ENCODE peak calls at places on chromosomes 11 and 22, in four cellular contexts. D is cardiac muscle cell, C is fibroblast of lung, R is endodermal cell. S is an unnamed sample. For H3K4me1, the result is how much of the 10 kb centered on the place peaks cover.

GRCh38 chr22:26566994-26567393 is 22.9 kb downstream of the TPST2 start:
- DNase-seq in C (no peak), D (no peak), R (no peak), S (no peak)

GRCh38 chr22:48444320-48445112 is 1383.2 kb downstream of the BRD1 start:
- DNase-seq in R (no peak), C (peak), D (no peak), S (no peak)

GRCh38 chr11:101363706-101364275 is 220.0 kb downstream of the TRPC6 start:
- DNase-seq in D (no peak), R (no peak), C (no peak), S (no peak)

GRCh38 chr11:36684840-36685800 is 87.1 kb upstream of the RAG2 start:
- DNase-seq in R (no peak), C (no peak), D (no peak), S (no peak)

GRCh38 chr11:33930317-33931021 is 38.6 kb upstream of the LMO2 start:
- DNase-seq in C (peak), D (peak), R (peak), S (peak)

GRCh38 chr11:130771708-130772107 is 144.6 kb downstream of the SNX19 start:
- DNase-seq in R (peak), D (no peak), C (peak), S (no peak)

GRCh38 chr11:20501252-20501651 is 98.2 kb upstream of the SLC6A5 start:
- DNase-seq in C (no peak), D (no peak), R (no peak), S (no peak)

GRCh38 chr11:26753738-26754504 is 32.1 kb upstream of the SLC5A12 start:
- DNase-seq in C (peak), R (peak), D (peak), S (peak)

GRCh38 chr11:2592559-2593392 is 107.0 kb downstream of the KCNQ1OT1 start:
- DNase-seq in C (no peak), D (no peak), R (no peak), S (peak)

GRCh38 chr11:45148276-45148675 is 1.8 kb downstream of the PRDM11 start:
- DNase-seq in D (no peak), C (no peak), R (no peak), S (no peak)

GRCh38 chr11:45146072-45147016 is at the start of gene PRDM11:
- DNase-seq in D (peak), C (peak), R (peak), S (peak)

GRCh38 chr11:45147017-45147728 is 734 bp downstream of the PRDM11 start:
- DNase-seq in D (peak), C (peak), R (peak), S (peak)

GRCh38 chr11:45149483-45150056 is 3.1 kb downstream of the PRDM11 start:
- DNase-seq in D (no peak), R (no peak), C (no peak), S (no peak)

GRCh38 chr11:45147871-45148270 is 1.4 kb downstream of the PRDM11 start:
- DNase-seq in D (no peak), C (no peak), R (no peak), S (no peak)
- H3K4me3 ChIP-seq in D (peak), C (peak), R (peak), S (peak)

GRCh38 chr11:119116235-119116594 is 5.2 kb upstream of the HINFP start:
- DNase-seq in D (no peak), R (no peak), C (no peak), S (no peak)
- H3K4me1 ChIP-seq in D (under half), R (under half), C (under half), S (under half)

DNA sequence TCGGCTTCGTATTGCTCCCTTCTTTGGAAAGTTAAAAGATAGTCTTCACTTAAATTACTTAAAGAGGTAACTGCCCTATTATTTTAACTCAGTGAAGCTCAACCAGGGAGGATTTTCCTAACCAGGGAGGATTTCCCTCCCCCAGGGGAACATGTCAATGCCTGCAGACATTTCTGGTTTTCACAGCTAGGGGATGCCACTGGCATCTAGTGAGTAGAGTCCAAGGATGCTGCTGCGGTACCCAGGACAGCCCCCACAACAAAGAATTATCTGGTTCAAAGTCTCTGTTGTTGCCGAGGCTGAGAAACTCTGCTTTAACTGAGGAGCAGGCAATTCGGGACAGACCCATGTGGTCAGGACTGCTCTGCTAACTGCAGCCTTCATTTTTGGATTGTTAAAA is 82.2 kb downstream of the DEPDC5 start:
- DNase-seq in D (no peak), C (no peak), R (no peak), S (no peak)
- TF ChIP-seq CTCF in D (no peak), C (no peak), R (peak), S (no peak)

DNA sequence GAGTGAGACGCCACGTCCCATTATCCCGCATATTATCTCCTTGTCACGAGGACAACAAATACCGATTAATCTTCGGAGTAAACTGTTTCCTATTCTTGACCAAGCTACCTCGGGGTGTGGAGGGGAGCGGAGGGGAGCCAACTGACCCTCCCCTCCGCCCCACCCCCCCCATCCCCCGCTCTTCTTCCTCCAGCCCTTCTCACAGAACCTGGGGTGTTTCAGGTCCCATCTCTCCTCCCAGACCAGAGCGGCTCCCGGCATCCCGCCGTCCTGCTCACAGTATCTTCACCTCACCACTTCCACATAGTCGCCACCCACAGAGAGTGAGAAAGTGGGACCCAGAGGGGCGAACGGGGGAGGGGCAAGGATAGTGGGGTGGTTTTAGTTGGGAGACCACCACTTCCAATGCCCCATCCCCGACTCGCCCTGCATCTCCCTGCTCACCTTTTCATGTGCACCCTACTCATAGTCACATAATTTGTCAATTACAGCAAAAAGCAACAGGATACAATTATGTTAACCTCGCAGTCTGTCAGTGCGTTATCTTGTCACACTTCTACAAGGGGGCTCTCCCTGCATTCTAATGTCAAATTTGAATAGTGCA is 11.2 kb downstream of the PAX6 start:
- DNase-seq in R (peak), C (no peak), D (no peak), S (no peak)
- H3K4me3 ChIP-seq in R (peak), C (no peak), D (no peak), S (peak)

S was measured in psoas muscle.